ENCODE peak calls at places on chromosomes 6 and 20, in seven cellular contexts. D, S, Z, B, J, W and R are unnamed samples.

GRCh38 chr20:59365611-59366284 is 65.3 kb downstream of the EDN3 start:
- DNase-seq in D (no peak), S (no peak), Z (no peak), B (no peak), J (no peak), W (no peak), R (no peak)

GRCh38 chr6:36368921-36369880 is 18.3 kb downstream of the ETV7 start:
- DNase-seq in D (peak), S (peak), Z (peak), B (no peak), J (no peak), W (no peak), R (peak)

GRCh38 chr20:49595811-49596545 is 28.0 kb upstream of the PTGIS start:
- DNase-seq in D (no peak), S (no peak), Z (peak), B (no peak), J (no peak), W (no peak), R (no peak)

GRCh38 chr6:90420495-90420894 is 123.9 kb upstream of the BACH2 start:
- DNase-seq in D (no peak), S (no peak), Z (no peak), B (no peak), J (no peak), W (no peak), R (no peak)

GRCh38 chr6:33440649-33441309 is 13.6 kb upstream of the ZBTB9 start:
- DNase-seq in D (no peak), S (no peak), Z (no peak), B (no peak), J (no peak), W (no peak), R (no peak)

GRCh38 chr20:45343867-45344721 is 4.1 kb downstream of the SDC4 start:
- DNase-seq in D (peak), S (peak), Z (peak), B (peak), J (no peak), W (no peak), R (peak)

GRCh38 chr20:42587427-42587826 is 602.3 kb downstream of the PTPRT start:
- DNase-seq in D (no peak), S (peak), Z (no peak), B (no peak), J (no peak), W (no peak), R (no peak)

GRCh38 chr6:27940766-27941165 is 16.3 kb upstream of the OR2B6 start:
- DNase-seq in D (no peak), S (no peak), Z (peak), B (no peak), J (no peak), W (no peak), R (no peak)

GRCh38 chr6:13217206-13217905 is 111.0 kb downstream of the TBC1D7 start:
- DNase-seq in D (peak), S (no peak), Z (peak), B (no peak), J (no peak), W (no peak), R (no peak)

GRCh38 chr20:18790787-18791186 is 22.8 kb upstream of the SCP2D1 start:
- DNase-seq in D (no peak), S (no peak), Z (no peak), B (no peak), J (no peak), W (no peak), R (no peak)

GRCh38 chr6:14771026-14771425 is 474.8 kb upstream of the JARID2 start:
- DNase-seq in D (peak), S (no peak), Z (no peak), B (no peak), J (no peak), W (no peak), R (no peak)

GRCh38 chr6:125904871-125905270 is 51.7 kb upstream of the HINT3 start:
- DNase-seq in D (peak), S (no peak), Z (peak), B (no peak), J (no peak), W (no peak), R (no peak)

GRCh38 chr6:149138699-149139294 is 178.7 kb upstream of the TAB2 start:
- DNase-seq in D (no peak), S (peak), Z (no peak), B (no peak), J (no peak), W (no peak), R (no peak)

GRCh38 chr20:62805711-62806382 is 1.2 kb downstream of the OGFR start:
- DNase-seq in D (peak), S (no peak), Z (no peak), B (no peak), J (peak), W (no peak), R (no peak)

GRCh38 chr20:24045621-24046020 is 57.0 kb upstream of the GGTLC1 start:
- DNase-seq in D (no peak), S (peak), Z (no peak), B (no peak), J (no peak), W (no peak), R (no peak)

GRCh38 chr6:26268659-26269402 is 96.2 kb upstream of the BTN3A2 start:
- DNase-seq in D (peak), S (peak), Z (peak), B (peak), J (peak), W (no peak), R (no peak)

GRCh38 chr6:163646133-163646532 is 231.6 kb downstream of the QKI start:
- DNase-seq in D (no peak), S (no peak), Z (no peak), B (no peak), J (no peak), W (no peak), R (no peak)
- H3K4ac ChIP-seq in D (no peak), S (no peak), Z (no peak), B (no peak), J (no peak), W (no peak), R (no peak)

DNA sequence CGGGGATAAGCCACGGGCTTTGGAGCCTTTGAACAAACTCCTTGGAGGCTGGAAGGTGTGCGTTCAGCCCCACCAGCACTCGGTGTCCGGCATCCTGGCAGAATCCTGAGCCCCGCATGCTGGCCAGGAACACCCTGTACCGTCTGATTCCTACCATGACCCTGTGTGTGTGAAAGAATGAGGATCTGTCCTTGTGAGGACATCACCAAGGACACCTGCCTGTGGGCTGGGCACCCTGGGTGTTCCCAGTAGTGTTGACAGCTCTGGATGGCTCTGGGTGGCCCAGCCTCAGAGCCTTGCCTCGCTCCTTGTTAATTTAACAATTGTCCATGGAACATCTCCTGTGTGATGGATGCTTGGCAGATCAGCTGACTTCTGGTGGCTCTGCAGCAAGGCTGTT is 234.3 kb downstream of the QKI start:
- DNase-seq in D (no peak), S (no peak), Z (no peak), B (no peak), J (no peak), W (no peak), R (no peak)
- H3K23ac ChIP-seq in D (no peak), S (no peak), Z (no peak), B (no peak), J (no peak), W (no peak), R (no peak)

GRCh38 chr6:30361661-30362060 is 16.7 kb downstream of the RPP21 start:
- DNase-seq in D (no peak), S (peak), Z (no peak), B (no peak), J (no peak), W (no peak), R (no peak)

GRCh38 chr6:30363459-30363858 is 18.5 kb downstream of the RPP21 start:
- DNase-seq in D (no peak), S (peak), Z (no peak), B (no peak), J (no peak), W (no peak), R (no peak)

GRCh38 chr6:30359276-30359675 is 14.3 kb downstream of the RPP21 start:
- DNase-seq in D (no peak), S (peak), Z (no peak), B (no peak), J (no peak), W (no peak), R (no peak)

GRCh38 chr6:30360139-30360538 is 15.2 kb downstream of the RPP21 start:
- DNase-seq in D (no peak), S (no peak), Z (no peak), B (no peak), J (no peak), W (no peak), R (no peak)

GRCh38 chr6:30364591-30364990 is 19.6 kb downstream of the RPP21 start:
- DNase-seq in D (no peak), S (peak), Z (no peak), B (no peak), J (no peak), W (no peak), R (no peak)
- H2AK5ac ChIP-seq in D (no peak), S (no peak), Z (no peak), B (no peak), J (no peak), W (no peak), R (no peak)

GRCh38 chr20:14761903-14762302 is 424.5 kb upstream of the FLRT3 start:
- DNase-seq in D (no peak), S (peak), Z (no peak), B (no peak), J (no peak), W (no peak), R (peak)

GRCh38 chr20:14757728-14758127 is 420.3 kb upstream of the FLRT3 start:
- DNase-seq in D (no peak), S (peak), Z (no peak), B (peak), J (no peak), W (no peak), R (peak)
- H3K4ac ChIP-seq in D (no peak), S (no peak), Z (no peak), B (no peak), J (no peak), W (no peak), R (no peak)

DNA sequence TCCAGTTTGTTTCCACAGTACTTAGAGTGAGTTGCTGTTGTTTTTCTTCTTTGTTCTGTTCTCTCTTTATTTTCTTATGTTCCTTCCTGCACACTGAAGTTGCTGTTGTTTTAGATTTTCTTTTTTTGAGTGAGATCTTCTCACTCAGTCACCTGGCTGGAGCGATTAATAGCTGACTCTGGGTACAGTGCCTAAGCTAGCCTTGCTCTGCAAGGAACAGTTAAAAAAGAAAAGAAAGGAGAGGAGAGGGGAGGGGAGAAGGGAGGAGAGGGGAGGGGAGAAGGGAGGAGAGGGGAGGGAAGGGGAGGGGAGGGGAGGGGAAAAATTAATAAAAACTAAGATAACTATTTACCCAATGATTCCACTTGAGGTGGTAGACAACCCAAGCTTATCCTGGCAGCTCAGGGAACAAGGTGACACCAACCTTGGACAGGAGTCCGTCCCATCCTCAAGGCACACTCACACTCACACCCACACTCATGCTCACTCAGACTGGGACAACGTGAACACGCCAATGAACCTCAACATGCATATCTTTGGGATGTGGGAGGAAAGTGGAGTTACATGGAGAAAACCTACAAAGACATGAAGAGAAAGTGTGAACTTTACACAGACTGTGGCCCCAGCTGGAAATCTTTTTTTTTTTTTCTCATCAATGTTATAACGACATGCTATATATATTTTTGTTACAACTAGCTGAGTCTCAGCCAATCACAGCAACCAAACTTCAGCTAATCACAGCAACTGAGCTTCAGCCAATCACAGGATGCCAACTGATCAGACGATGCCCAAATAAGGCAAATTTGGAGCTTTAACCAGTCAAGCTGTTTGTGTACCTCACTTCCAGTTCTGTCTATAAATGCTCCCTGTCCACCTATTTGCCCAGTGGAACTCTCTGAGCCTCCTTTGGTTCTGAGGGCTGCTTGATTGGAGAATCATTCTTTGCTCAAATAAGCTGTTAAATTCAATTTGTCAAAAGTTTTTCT is 124.1 kb downstream of the SGK1 start:
- DNase-seq in D (no peak), S (no peak), Z (no peak), B (no peak), J (no peak), W (no peak), R (no peak)
- H3K23ac ChIP-seq in D (no peak), S (no peak), Z (no peak), B (no peak), J (no peak), W (no peak), R (no peak)

DNA sequence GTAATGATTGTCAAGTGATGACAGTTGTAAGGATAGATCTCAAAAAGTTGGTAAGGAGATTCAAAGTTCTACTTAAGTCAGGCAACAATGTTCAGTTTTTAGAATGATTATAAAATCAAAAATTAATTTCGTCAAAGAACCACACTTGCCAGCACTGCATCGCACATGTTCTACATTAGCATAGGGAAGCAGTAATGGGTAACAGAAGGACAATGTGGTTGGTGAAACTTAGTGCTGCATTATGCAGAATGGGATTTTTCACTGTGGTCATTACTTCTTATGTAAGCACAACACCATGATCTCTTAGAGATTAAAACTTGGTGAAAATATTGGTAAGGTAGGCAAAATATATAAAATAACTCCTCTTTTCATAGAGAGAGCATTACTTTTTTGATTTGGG is 173.7 kb upstream of the THEMIS start:
- DNase-seq in D (no peak), S (no peak), Z (no peak), B (no peak), J (no peak), W (no peak), R (no peak)
- H2AK5ac ChIP-seq in D (no peak), S (no peak), Z (no peak), B (no peak), J (no peak), W (no peak), R (no peak)

GRCh38 chr20:21074605-21075336 is 31.4 kb downstream of the LINC00237 start:
- DNase-seq in D (no peak), S (no peak), Z (no peak), B (no peak), J (no peak), W (no peak), R (no peak)
- H3K4ac ChIP-seq in D (no peak), S (no peak), Z (no peak), B (no peak), J (no peak), W (no peak), R (no peak)

DNA sequence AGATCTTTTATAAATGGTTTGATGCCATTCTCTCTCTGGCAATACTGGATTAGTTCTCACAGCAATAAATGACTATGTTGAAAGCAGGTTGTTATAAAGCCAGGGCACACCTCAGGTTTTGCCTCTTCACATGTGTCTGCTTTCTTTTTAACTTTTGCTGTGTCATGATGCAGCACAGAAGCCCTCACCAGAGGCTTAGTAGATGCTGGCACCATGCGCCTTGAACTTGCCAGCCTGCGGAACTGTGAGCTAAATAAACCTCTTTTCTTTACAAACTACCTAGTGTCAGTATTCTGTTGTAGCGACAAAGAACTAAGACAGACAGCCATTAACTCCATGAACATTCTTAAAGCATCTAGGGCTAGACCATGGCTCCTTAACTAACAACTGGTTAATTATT is 15.3 kb upstream of the GPR63 start:
- DNase-seq in D (no peak), S (no peak), Z (no peak), B (no peak), J (no peak), W (no peak), R (no peak)
- H3K23ac ChIP-seq in D (no peak), S (no peak), Z (no peak), B (no peak), J (no peak), W (no peak), R (no peak)

DNA sequence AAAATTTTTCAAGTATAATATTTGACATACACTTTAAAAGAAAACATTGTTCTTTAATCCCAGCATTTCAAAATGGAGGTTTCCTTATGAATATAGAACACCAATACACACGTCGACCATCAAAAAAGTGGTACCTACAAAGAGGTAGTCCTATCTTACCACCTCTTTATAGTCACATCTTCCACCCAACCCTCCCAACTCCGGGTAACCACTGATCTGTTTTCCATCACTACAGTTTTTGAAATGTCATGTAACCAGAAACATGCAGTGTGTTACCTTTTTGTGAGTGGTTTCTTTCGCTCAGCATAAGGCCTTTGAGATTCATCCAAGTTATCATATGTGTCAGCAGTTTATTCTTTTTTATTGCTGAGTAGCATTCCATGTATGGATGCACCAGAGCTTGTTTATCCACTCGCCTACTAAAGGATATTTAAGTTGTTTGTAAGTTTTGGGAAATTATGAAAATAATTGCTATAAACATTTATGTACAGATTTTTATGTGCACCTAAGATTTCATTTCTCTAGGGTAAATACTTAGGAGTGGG is 104.8 kb downstream of the ISM1 start:
- DNase-seq in D (no peak), S (no peak), Z (no peak), B (no peak), J (no peak), W (no peak), R (no peak)
- H2AK5ac ChIP-seq in D (no peak), S (no peak), Z (no peak), B (no peak), J (no peak), W (no peak), R (no peak)

DNA sequence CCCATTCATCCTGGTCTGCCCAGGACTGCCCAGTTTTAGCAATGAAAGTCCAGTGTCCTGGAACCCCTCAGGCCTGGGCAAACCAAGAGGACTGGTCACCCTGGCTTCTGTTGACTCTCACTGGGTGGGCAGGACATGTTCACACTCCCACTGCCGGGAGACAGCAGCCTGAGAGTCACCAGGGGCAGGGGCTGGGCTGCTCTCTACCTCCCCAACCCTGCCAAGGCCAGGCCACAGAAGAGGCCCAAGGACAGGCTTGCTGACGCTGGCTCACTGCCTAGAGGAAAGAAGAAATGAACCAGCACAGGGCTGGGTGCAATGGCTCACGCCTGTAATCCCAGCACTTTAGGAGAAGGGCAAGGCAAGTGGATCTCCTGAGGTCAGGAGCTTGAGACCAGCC is 36.9 kb downstream of the C20orf203 start:
- DNase-seq in D (no peak), S (no peak), Z (no peak), B (no peak), J (no peak), W (no peak), R (no peak)
- H3K4ac ChIP-seq in D (no peak), S (no peak), Z (no peak), B (no peak), J (no peak), W (no peak), R (no peak)